ENCODE peak calls at places on chromosome 2, in five cellular contexts. W is hypothalamus, T is HS-27A, I is OCI-LY7, Y is endothelial cell of umbilical vein. S is an unnamed sample.

GRCh38 chr2:72035518-72036172 is 112.0 kb downstream of the CYP26B1 start:
- DNase-seq in W (no peak), T (no peak), I (no peak), Y (peak), S (no peak)

GRCh38 chr2:237456200-237456731 is 30.8 kb upstream of the MLPH start:
- DNase-seq in W (no peak), T (no peak), I (no peak), Y (no peak), S (peak)

GRCh38 chr2:3009499-3009882 is 368.1 kb downstream of the EIPR1 start:
- DNase-seq in W (no peak), T (no peak), I (no peak), Y (no peak), S (no peak)

GRCh38 chr2:159042115-159042850 is 73.8 kb downstream of the TANC1 start:
- DNase-seq in W (no peak), T (no peak), I (no peak), Y (no peak), S (no peak)

GRCh38 chr2:108324531-108325256 is 36.0 kb downstream of the SULT1C2 start:
- DNase-seq in W (no peak), T (no peak), I (no peak), Y (no peak), S (no peak)

GRCh38 chr2:110771549-110772382 is 39.4 kb downstream of the ACOXL start:
- DNase-seq in W (no peak), T (no peak), I (no peak), Y (no peak), S (no peak)

GRCh38 chr2:60386436-60386835 is 167.0 kb downstream of the BCL11A start:
- DNase-seq in W (no peak), T (no peak), I (no peak), Y (no peak), S (no peak)

GRCh38 chr2:148177559-148177958 is 156.7 kb downstream of the MBD5 start:
- DNase-seq in W (no peak), T (no peak), I (no peak), Y (no peak), S (no peak)

GRCh38 chr2:203861607-203862006 is 6.0 kb upstream of the CTLA4 start:
- DNase-seq in W (no peak), T (no peak), I (no peak), Y (no peak), S (no peak)

GRCh38 chr2:36857713-36858112 is 108.6 kb downstream of the STRN start:
- DNase-seq in W (no peak), T (no peak), I (no peak), Y (no peak), S (no peak)

GRCh38 chr2:137178955-137179377 is 413.6 kb downstream of the THSD7B start:
- DNase-seq in W (no peak), T (no peak), I (no peak), Y (peak), S (no peak)

GRCh38 chr2:56656826-56657225 is 473.0 kb downstream of the CCDC85A start:
- DNase-seq in W (no peak), T (no peak), I (no peak), Y (no peak), S (no peak)

GRCh38 chr2:15729709-15730544 is 138.3 kb downstream of the DDX1 start:
- DNase-seq in W (no peak), T (no peak), I (no peak), Y (no peak), S (no peak)